ENCODE peak calls at places on chromosomes 4 and X, in five cellular contexts. One of them, this sample, is unnamed.

GRCh38 chr4:144267084-144267483 is 126.6 kb upstream of the GYPA start:
- DNase-seq in T-cell: no peak
- DNase-seq in Calu3: no peak
- DNase-seq in fibroblast of pulmonary artery: no peak
- DNase-seq in NCI-H460: no peak
- DNase-seq in this sample: no peak

GRCh38 chr4:54499308-54500074 is 158.3 kb upstream of the KIT start:
- DNase-seq in T-cell: no peak
- DNase-seq in Calu3: no peak
- DNase-seq in fibroblast of pulmonary artery: no peak
- DNase-seq in NCI-H460: no peak
- DNase-seq in this sample: no peak

GRCh38 chr4:140185725-140186124 is 31.7 kb upstream of the MAML3 start:
- DNase-seq in T-cell: no peak
- DNase-seq in Calu3: no peak
- DNase-seq in fibroblast of pulmonary artery: no peak
- DNase-seq in NCI-H460: no peak
- DNase-seq in this sample: no peak

GRCh38 chr4:66284991-66285451 is 614.7 kb upstream of the EPHA5 start:
- DNase-seq in T-cell: no peak
- DNase-seq in Calu3: no peak
- DNase-seq in fibroblast of pulmonary artery: no peak
- DNase-seq in NCI-H460: no peak
- DNase-seq in this sample: no peak

GRCh38 chrX:39953027-39953426 is 144.7 kb downstream of the BCOR start:
- DNase-seq in T-cell: no peak
- DNase-seq in Calu3: no peak
- DNase-seq in fibroblast of pulmonary artery: no peak
- DNase-seq in NCI-H460: no peak
- DNase-seq in this sample: no peak

GRCh38 chr4:184384056-184384809 is 90.1 kb downstream of the IRF2 start:
- DNase-seq in T-cell: no peak
- DNase-seq in Calu3: peak; percentile 49
- DNase-seq in fibroblast of pulmonary artery: peak; percentile 97
- DNase-seq in NCI-H460: peak; percentile 30
- DNase-seq in this sample: peak; percentile 42

GRCh38 chr4:121034010-121034409 is 38.3 kb downstream of the NDNF start:
- DNase-seq in T-cell: no peak
- DNase-seq in Calu3: peak; percentile 4
- DNase-seq in fibroblast of pulmonary artery: peak; percentile 59
- DNase-seq in NCI-H460: no peak
- DNase-seq in this sample: no peak

GRCh38 chrX:149825424-149825823 is 43.7 kb downstream of the MAGEA9 start:
- DNase-seq in T-cell: no peak
- DNase-seq in Calu3: peak; percentile 56
- DNase-seq in fibroblast of pulmonary artery: peak; percentile 8
- DNase-seq in NCI-H460: peak; percentile 25
- DNase-seq in this sample: no peak

GRCh38 chr4:30535255-30535654 is 184.9 kb upstream of the PCDH7 start:
- DNase-seq in T-cell: no peak
- DNase-seq in Calu3: no peak
- DNase-seq in fibroblast of pulmonary artery: peak; percentile 8
- DNase-seq in NCI-H460: no peak
- DNase-seq in this sample: no peak

GRCh38 chr4:65071532-65071931 is 598.8 kb downstream of the EPHA5 start:
- DNase-seq in T-cell: no peak
- DNase-seq in Calu3: no peak
- DNase-seq in fibroblast of pulmonary artery: no peak
- DNase-seq in NCI-H460: no peak
- DNase-seq in this sample: no peak

GRCh38 chrX:100643943-100644587 is at the start of gene SRPX2:
- DNase-seq in T-cell: no peak
- DNase-seq in Calu3: peak; percentile 39
- DNase-seq in fibroblast of pulmonary artery: peak; percentile 91
- DNase-seq in NCI-H460: peak; percentile 74
- DNase-seq in this sample: no peak

GRCh38 chr4:123785515-123785914 is 388.9 kb downstream of the SPRY1 start:
- DNase-seq in T-cell: no peak
- DNase-seq in Calu3: no peak
- DNase-seq in fibroblast of pulmonary artery: peak; percentile 96
- DNase-seq in NCI-H460: no peak
- DNase-seq in this sample: no peak